ENCODE peak calls at places on chromosomes 11 and 22, in ten cellular contexts. One of them, this sample, is unnamed.
A peak's percentile ranks its signal among the peaks of the same experiment; 100 is the strongest.

GRCh38 chr11:103091441-103091809 is 535 bp downstream of the DCUN1D5 start:
- DNase-seq in CD8-positive, alpha-beta T cell: peak; percentile 42
- DNase-seq in fibroblast of lung: peak; percentile 27
- DNase-seq in endothelial cell of umbilical vein: peak; percentile 34
- DNase-seq in breast epithelium: no peak
- DNase-seq in hepatocyte: peak; percentile 71
- DNase-seq in cardiac muscle cell: peak; percentile 69
- DNase-seq in IMR-90: peak; percentile 41
- DNase-seq in upper lobe of right lung: peak; percentile 78
- DNase-seq in left ventricle myocardium inferior: peak; percentile 31
- DNase-seq in this sample: no peak

GRCh38 chr11:121416909-121417567 is 35.1 kb upstream of the SORL1 start:
- DNase-seq in CD8-positive, alpha-beta T cell: peak; percentile 60
- DNase-seq in fibroblast of lung: peak; percentile 96
- DNase-seq in endothelial cell of umbilical vein: peak; percentile 13
- DNase-seq in breast epithelium: peak; percentile 82
- DNase-seq in hepatocyte: peak; percentile 71
- DNase-seq in cardiac muscle cell: no peak
- DNase-seq in IMR-90: peak; percentile 48
- DNase-seq in upper lobe of right lung: peak; percentile 87
- DNase-seq in left ventricle myocardium inferior: peak; percentile 81
- DNase-seq in this sample: peak; percentile 93

GRCh38 chr22:44995282-44995597 is 14.6 kb downstream of the PHF21B start:
- DNase-seq in CD8-positive, alpha-beta T cell: no peak
- DNase-seq in fibroblast of lung: no peak
- DNase-seq in endothelial cell of umbilical vein: no peak
- DNase-seq in breast epithelium: no peak
- DNase-seq in hepatocyte: no peak
- DNase-seq in cardiac muscle cell: peak; percentile 76
- DNase-seq in IMR-90: no peak
- DNase-seq in upper lobe of right lung: no peak
- DNase-seq in left ventricle myocardium inferior: no peak
- DNase-seq in this sample: no peak

GRCh38 chr22:35198738-35199137 is 58.6 kb upstream of the HMGXB4 start:
- DNase-seq in CD8-positive, alpha-beta T cell: no peak
- DNase-seq in fibroblast of lung: no peak
- DNase-seq in endothelial cell of umbilical vein: no peak
- DNase-seq in breast epithelium: no peak
- DNase-seq in hepatocyte: no peak
- DNase-seq in cardiac muscle cell: no peak
- DNase-seq in IMR-90: no peak
- DNase-seq in upper lobe of right lung: no peak
- DNase-seq in left ventricle myocardium inferior: no peak
- DNase-seq in this sample: no peak

GRCh38 chr22:41380993-41381328 is 781 bp upstream of the TEF start:
- DNase-seq in CD8-positive, alpha-beta T cell: no peak
- DNase-seq in fibroblast of lung: peak; percentile 86
- DNase-seq in endothelial cell of umbilical vein: peak; percentile 62
- DNase-seq in breast epithelium: peak; percentile 87
- DNase-seq in hepatocyte: peak; percentile 88
- DNase-seq in cardiac muscle cell: peak; percentile 88
- DNase-seq in IMR-90: peak; percentile 94
- DNase-seq in upper lobe of right lung: no peak
- DNase-seq in left ventricle myocardium inferior: no peak
- DNase-seq in this sample: peak; percentile 89

GRCh38 chr11:115145316-115145715 is 358.9 kb downstream of the CADM1 start:
- DNase-seq in CD8-positive, alpha-beta T cell: no peak
- DNase-seq in fibroblast of lung: no peak
- DNase-seq in endothelial cell of umbilical vein: no peak
- DNase-seq in breast epithelium: no peak
- DNase-seq in hepatocyte: no peak
- DNase-seq in cardiac muscle cell: no peak
- DNase-seq in IMR-90: no peak
- DNase-seq in upper lobe of right lung: no peak
- DNase-seq in left ventricle myocardium inferior: no peak
- DNase-seq in this sample: no peak

GRCh38 chr11:63872833-63873201 is 33.9 kb downstream of the MARK2 start:
- DNase-seq in CD8-positive, alpha-beta T cell: no peak
- DNase-seq in fibroblast of lung: no peak
- DNase-seq in endothelial cell of umbilical vein: no peak
- DNase-seq in breast epithelium: no peak
- DNase-seq in hepatocyte: no peak
- DNase-seq in cardiac muscle cell: no peak
- DNase-seq in IMR-90: no peak
- DNase-seq in upper lobe of right lung: no peak
- DNase-seq in left ventricle myocardium inferior: no peak
- DNase-seq in this sample: no peak

GRCh38 chr11:110131386-110132123 is 38.4 kb downstream of the ZC3H12C start:
- DNase-seq in CD8-positive, alpha-beta T cell: no peak
- DNase-seq in fibroblast of lung: no peak
- DNase-seq in endothelial cell of umbilical vein: no peak
- DNase-seq in breast epithelium: no peak
- DNase-seq in hepatocyte: no peak
- DNase-seq in cardiac muscle cell: no peak
- DNase-seq in IMR-90: no peak
- DNase-seq in upper lobe of right lung: no peak
- DNase-seq in left ventricle myocardium inferior: no peak
- DNase-seq in this sample: no peak

GRCh38 chr22:31084811-31085492 is 3.8 kb downstream of the SMTN start:
- DNase-seq in CD8-positive, alpha-beta T cell: peak; percentile 85
- DNase-seq in fibroblast of lung: peak; percentile 84
- DNase-seq in endothelial cell of umbilical vein: peak; percentile 71
- DNase-seq in breast epithelium: peak; percentile 90
- DNase-seq in hepatocyte: peak; percentile 93
- DNase-seq in cardiac muscle cell: peak; percentile 91
- DNase-seq in IMR-90: peak; percentile 75
- DNase-seq in upper lobe of right lung: peak; percentile 95
- DNase-seq in left ventricle myocardium inferior: peak; percentile 90
- DNase-seq in this sample: peak; percentile 90

GRCh38 chr22:29269731-29270474 is 1.8 kb downstream of the EWSR1 start:
- DNase-seq in CD8-positive, alpha-beta T cell: no peak
- DNase-seq in fibroblast of lung: no peak
- DNase-seq in endothelial cell of umbilical vein: peak; percentile 16
- DNase-seq in breast epithelium: no peak
- DNase-seq in hepatocyte: no peak
- DNase-seq in cardiac muscle cell: peak; percentile 21
- DNase-seq in IMR-90: peak; percentile 12
- DNase-seq in upper lobe of right lung: no peak
- DNase-seq in left ventricle myocardium inferior: no peak
- DNase-seq in this sample: no peak

GRCh38 chr11:77502501-77502900 is 28.6 kb upstream of the PAK1 start:
- DNase-seq in CD8-positive, alpha-beta T cell: no peak
- DNase-seq in fibroblast of lung: no peak
- DNase-seq in endothelial cell of umbilical vein: no peak
- DNase-seq in breast epithelium: no peak
- DNase-seq in hepatocyte: no peak
- DNase-seq in cardiac muscle cell: no peak
- DNase-seq in IMR-90: no peak
- DNase-seq in upper lobe of right lung: no peak
- DNase-seq in left ventricle myocardium inferior: no peak
- DNase-seq in this sample: no peak

GRCh38 chr11:128501576-128502549 is 85.5 kb downstream of the ETS1 start:
- DNase-seq in CD8-positive, alpha-beta T cell: no peak
- DNase-seq in fibroblast of lung: no peak
- DNase-seq in endothelial cell of umbilical vein: peak; percentile 97
- DNase-seq in breast epithelium: no peak
- DNase-seq in hepatocyte: no peak
- DNase-seq in cardiac muscle cell: no peak
- DNase-seq in IMR-90: peak; percentile 77
- DNase-seq in upper lobe of right lung: no peak
- DNase-seq in left ventricle myocardium inferior: peak; percentile 50
- DNase-seq in this sample: no peak

GRCh38 chr22:23533328-23533762 is 46.7 kb downstream of the IGLL1 start:
- DNase-seq in CD8-positive, alpha-beta T cell: no peak
- DNase-seq in fibroblast of lung: no peak
- DNase-seq in endothelial cell of umbilical vein: peak; percentile 24
- DNase-seq in breast epithelium: peak; percentile 50
- DNase-seq in hepatocyte: peak; percentile 84
- DNase-seq in cardiac muscle cell: peak; percentile 84
- DNase-seq in IMR-90: peak; percentile 10
- DNase-seq in upper lobe of right lung: peak; percentile 63
- DNase-seq in left ventricle myocardium inferior: no peak
- DNase-seq in this sample: no peak
- TF ChIP-seq CTCF in CD8-positive, alpha-beta T cell: no peak
- TF ChIP-seq CTCF in fibroblast of lung: no peak
- TF ChIP-seq CTCF in endothelial cell of umbilical vein: peak; percentile 32
- TF ChIP-seq CTCF in breast epithelium: peak; percentile 18
- TF ChIP-seq CTCF in hepatocyte: peak; percentile 47
- TF ChIP-seq CTCF in cardiac muscle cell: peak; percentile 52
- TF ChIP-seq CTCF in IMR-90: peak; percentile 29
- TF ChIP-seq CTCF in upper lobe of right lung: peak; percentile 12
- TF ChIP-seq CTCF in left ventricle myocardium inferior: peak; percentile 36
- TF ChIP-seq CTCF in this sample: peak; percentile 29

GRCh38 chr11:60912851-60913550 is 957 bp upstream of the TMEM109 start:
- DNase-seq in CD8-positive, alpha-beta T cell: no peak
- DNase-seq in fibroblast of lung: no peak
- DNase-seq in endothelial cell of umbilical vein: peak; percentile 22
- DNase-seq in breast epithelium: peak; percentile 40
- DNase-seq in hepatocyte: no peak
- DNase-seq in cardiac muscle cell: no peak
- DNase-seq in IMR-90: no peak
- DNase-seq in upper lobe of right lung: no peak
- DNase-seq in left ventricle myocardium inferior: no peak
- DNase-seq in this sample: no peak
- H3K4me3 ChIP-seq in CD8-positive, alpha-beta T cell: peak overlapping the region; percentile 85
- H3K4me3 ChIP-seq in fibroblast of lung: no peak overlapping the region
- H3K4me3 ChIP-seq in endothelial cell of umbilical vein: no peak overlapping the region
- H3K4me3 ChIP-seq in breast epithelium: peak overlapping the region; percentile 69
- H3K4me3 ChIP-seq in hepatocyte: no peak overlapping the region
- H3K4me3 ChIP-seq in cardiac muscle cell: no peak overlapping the region
- H3K4me3 ChIP-seq in IMR-90: no peak overlapping the region
- H3K4me3 ChIP-seq in upper lobe of right lung: peak overlapping the region; percentile 83
- H3K4me3 ChIP-seq in left ventricle myocardium inferior: peak overlapping the region; percentile 94
- H3K4me3 ChIP-seq in this sample: peak overlapping the region; percentile 83

DNA sequence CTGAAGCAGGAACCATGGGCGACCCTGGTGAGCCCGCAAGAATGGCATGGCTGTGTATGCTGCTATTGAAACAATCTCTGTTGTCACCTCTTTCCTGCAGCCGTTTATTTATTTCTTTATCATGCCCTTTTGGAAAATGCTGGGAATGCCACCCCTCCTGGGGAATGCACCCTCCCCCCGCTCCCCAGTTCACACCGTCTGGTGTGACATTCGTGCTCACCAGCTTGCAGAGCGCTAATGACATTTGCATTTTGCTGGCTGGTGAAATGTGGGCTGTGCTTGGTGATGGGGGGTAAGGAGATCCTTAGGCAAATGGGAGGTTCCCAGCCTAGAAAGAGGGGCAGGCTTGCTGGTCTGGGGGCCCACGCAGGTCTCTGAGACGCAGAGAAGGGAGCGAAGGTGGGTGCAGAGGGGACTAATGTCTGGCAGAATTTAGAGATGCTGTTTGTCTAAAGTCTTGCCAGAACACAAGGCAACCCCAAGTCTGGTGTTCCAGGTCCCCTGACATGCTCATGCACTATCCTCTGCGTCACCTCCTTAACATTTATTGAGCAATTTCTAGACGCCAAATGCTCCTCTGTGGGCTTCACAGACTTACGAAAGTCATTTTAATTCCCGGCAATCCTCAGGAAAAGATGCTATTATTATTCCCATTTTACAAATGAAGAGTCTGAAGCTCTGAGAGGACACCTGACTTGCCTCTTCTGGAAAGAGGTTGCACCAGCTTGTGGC is 91.7 kb downstream of the TP53I11 start:
- DNase-seq in CD8-positive, alpha-beta T cell: no peak
- DNase-seq in fibroblast of lung: peak; percentile 49
- DNase-seq in endothelial cell of umbilical vein: no peak
- DNase-seq in breast epithelium: no peak
- DNase-seq in hepatocyte: no peak
- DNase-seq in cardiac muscle cell: no peak
- DNase-seq in IMR-90: no peak
- DNase-seq in upper lobe of right lung: no peak
- DNase-seq in left ventricle myocardium inferior: no peak
- DNase-seq in this sample: no peak
- H3K27me3 ChIP-seq in CD8-positive, alpha-beta T cell: no peaks in the 10 kb centered on the region
- H3K27me3 ChIP-seq in fibroblast of lung: peaks cover 11% of the 10 kb centered on the region
- H3K27me3 ChIP-seq in endothelial cell of umbilical vein: no peaks in the 10 kb centered on the region
- H3K27me3 ChIP-seq in breast epithelium: no peaks in the 10 kb centered on the region
- H3K27me3 ChIP-seq in hepatocyte: no peaks in the 10 kb centered on the region
- H3K27me3 ChIP-seq in cardiac muscle cell: no peaks in the 10 kb centered on the region
- H3K27me3 ChIP-seq in IMR-90: peaks cover 14% of the 10 kb centered on the region
- H3K27me3 ChIP-seq in upper lobe of right lung: no peaks in the 10 kb centered on the region
- H3K27me3 ChIP-seq in left ventricle myocardium inferior: no peaks in the 10 kb centered on the region
- H3K27me3 ChIP-seq in this sample: no peaks in the 10 kb centered on the region

GRCh38 chr11:65960824-65961266 is 689 bp upstream of the SART1 start:
- DNase-seq in CD8-positive, alpha-beta T cell: no peak
- DNase-seq in fibroblast of lung: no peak
- DNase-seq in endothelial cell of umbilical vein: no peak
- DNase-seq in breast epithelium: no peak
- DNase-seq in hepatocyte: no peak
- DNase-seq in cardiac muscle cell: no peak
- DNase-seq in IMR-90: no peak
- DNase-seq in upper lobe of right lung: no peak
- DNase-seq in left ventricle myocardium inferior: no peak
- DNase-seq in this sample: no peak

GRCh38 chr11:65961267-65962135 is at the start of gene SART1:
- DNase-seq in CD8-positive, alpha-beta T cell: peak; percentile 98
- DNase-seq in fibroblast of lung: peak; percentile 98
- DNase-seq in endothelial cell of umbilical vein: peak; percentile 99
- DNase-seq in breast epithelium: peak; percentile 95
- DNase-seq in hepatocyte: peak; percentile 99
- DNase-seq in cardiac muscle cell: peak; percentile 99
- DNase-seq in IMR-90: peak; percentile 97
- DNase-seq in upper lobe of right lung: peak; percentile 98
- DNase-seq in left ventricle myocardium inferior: peak; percentile 98
- DNase-seq in this sample: peak; percentile 98

GRCh38 chr11:65964906-65965305 is 3.4 kb downstream of the SART1 start:
- DNase-seq in CD8-positive, alpha-beta T cell: no peak
- DNase-seq in fibroblast of lung: no peak
- DNase-seq in endothelial cell of umbilical vein: no peak
- DNase-seq in breast epithelium: no peak
- DNase-seq in hepatocyte: no peak
- DNase-seq in cardiac muscle cell: no peak
- DNase-seq in IMR-90: no peak
- DNase-seq in upper lobe of right lung: no peak
- DNase-seq in left ventricle myocardium inferior: no peak
- DNase-seq in this sample: no peak

GRCh38 chr11:65958774-65959420 is 2.6 kb upstream of the SART1 start:
- DNase-seq in CD8-positive, alpha-beta T cell: no peak
- DNase-seq in fibroblast of lung: no peak
- DNase-seq in endothelial cell of umbilical vein: no peak
- DNase-seq in breast epithelium: no peak
- DNase-seq in hepatocyte: no peak
- DNase-seq in cardiac muscle cell: peak; percentile 18
- DNase-seq in IMR-90: no peak
- DNase-seq in upper lobe of right lung: no peak
- DNase-seq in left ventricle myocardium inferior: no peak
- DNase-seq in this sample: no peak

GRCh38 chr11:65962136-65962564 is 616 bp downstream of the SART1 start:
- DNase-seq in CD8-positive, alpha-beta T cell: no peak
- DNase-seq in fibroblast of lung: no peak
- DNase-seq in endothelial cell of umbilical vein: no peak
- DNase-seq in breast epithelium: no peak
- DNase-seq in hepatocyte: no peak
- DNase-seq in cardiac muscle cell: no peak
- DNase-seq in IMR-90: no peak
- DNase-seq in upper lobe of right lung: no peak
- DNase-seq in left ventricle myocardium inferior: no peak
- DNase-seq in this sample: no peak
- TF ChIP-seq CTCF in CD8-positive, alpha-beta T cell: no peak
- TF ChIP-seq CTCF in fibroblast of lung: no peak
- TF ChIP-seq CTCF in endothelial cell of umbilical vein: no peak
- TF ChIP-seq CTCF in breast epithelium: no peak
- TF ChIP-seq CTCF in hepatocyte: no peak
- TF ChIP-seq CTCF in cardiac muscle cell: no peak
- TF ChIP-seq CTCF in IMR-90: no peak
- TF ChIP-seq CTCF in upper lobe of right lung: no peak
- TF ChIP-seq CTCF in left ventricle myocardium inferior: no peak
- TF ChIP-seq CTCF in this sample: no peak

GRCh38 chr11:2398664-2399355 is 1.7 kb upstream of the TSSC4 start:
- DNase-seq in CD8-positive, alpha-beta T cell: no peak
- DNase-seq in fibroblast of lung: no peak
- DNase-seq in endothelial cell of umbilical vein: no peak
- DNase-seq in breast epithelium: no peak
- DNase-seq in hepatocyte: no peak
- DNase-seq in cardiac muscle cell: no peak
- DNase-seq in IMR-90: no peak
- DNase-seq in upper lobe of right lung: no peak
- DNase-seq in left ventricle myocardium inferior: no peak
- DNase-seq in this sample: no peak
- H3K4me3 ChIP-seq in CD8-positive, alpha-beta T cell: no peak overlapping the region
- H3K4me3 ChIP-seq in fibroblast of lung: no peak overlapping the region
- H3K4me3 ChIP-seq in endothelial cell of umbilical vein: no peak overlapping the region
- H3K4me3 ChIP-seq in breast epithelium: no peak overlapping the region
- H3K4me3 ChIP-seq in hepatocyte: no peak overlapping the region
- H3K4me3 ChIP-seq in cardiac muscle cell: no peak overlapping the region
- H3K4me3 ChIP-seq in IMR-90: no peak overlapping the region
- H3K4me3 ChIP-seq in upper lobe of right lung: peak overlapping the region; percentile 61
- H3K4me3 ChIP-seq in left ventricle myocardium inferior: peak overlapping the region; percentile 91
- H3K4me3 ChIP-seq in this sample: no peak overlapping the region